ENCODE peak calls at places on chromosomes 1 and 21, in six cellular contexts. C is mammary epithelial cell, U is tibial nerve, Y is H1, Q is spleen, X is Peyer's patch. K is an unnamed sample.

GRCh38 chr1:17909634-17910033 is 154.5 kb downstream of the ACTL8 start:
- DNase-seq in X (no peak), U (no peak), Y (peak; percentile 73), Q (peak; percentile 47), C (no peak), K (no peak)

GRCh38 chr1:6365047-6365446 is 28.5 kb downstream of the ACOT7 start:
- DNase-seq in Y (no peak), Q (no peak), U (no peak), X (no peak), C (no peak), K (no peak)

GRCh38 chr1:224433671-224434446 is 738 bp downstream of the WDR26 start:
- DNase-seq in Y (peak; percentile 59), U (peak; percentile 19), X (peak; percentile 68), C (no peak), Q (peak; percentile 92), K (peak; percentile 54)

GRCh38 chr1:92774407-92774806 is 10.5 kb downstream of the EVI5 start:
- DNase-seq in U (no peak), Y (no peak), X (no peak), C (no peak), Q (no peak), K (no peak)

GRCh38 chr1:44849575-44850132 is 6.6 kb upstream of the PTCH2 start:
- DNase-seq in U (no peak), X (no peak), C (peak; percentile 82), Q (no peak), Y (no peak), K (no peak)

GRCh38 chr1:225446298-225446941 is 18.6 kb upstream of the LBR start:
- DNase-seq in X (no peak), Y (no peak), U (no peak), C (no peak), Q (no peak), K (no peak)

GRCh38 chr1:1259948-1260614 is 13.6 kb upstream of the C1QTNF12 start:
- DNase-seq in Q (peak; percentile 75), Y (no peak), C (no peak), U (no peak), X (no peak), K (no peak)

GRCh38 chr1:2323575-2323974 is 67.8 kb downstream of the MORN1 start:
- DNase-seq in C (no peak), Q (no peak), U (no peak), Y (no peak), X (no peak), K (no peak)

GRCh38 chr1:12448746-12449177 is 169.2 kb downstream of the DHRS3 start:
- DNase-seq in Q (no peak), U (peak; percentile 56), Y (no peak), C (no peak), X (no peak), K (no peak)
- H3K4me1 ChIP-seq in Q (peaks cover 20% of the 10 kb centered on the region), U (peaks cover 62% of the 10 kb centered on the region), Y (no peaks in the 10 kb centered on the region), C (peaks cover 28% of the 10 kb centered on the region), X (peaks cover 4% of the 10 kb centered on the region), K (peaks cover 27% of the 10 kb centered on the region)

DNA sequence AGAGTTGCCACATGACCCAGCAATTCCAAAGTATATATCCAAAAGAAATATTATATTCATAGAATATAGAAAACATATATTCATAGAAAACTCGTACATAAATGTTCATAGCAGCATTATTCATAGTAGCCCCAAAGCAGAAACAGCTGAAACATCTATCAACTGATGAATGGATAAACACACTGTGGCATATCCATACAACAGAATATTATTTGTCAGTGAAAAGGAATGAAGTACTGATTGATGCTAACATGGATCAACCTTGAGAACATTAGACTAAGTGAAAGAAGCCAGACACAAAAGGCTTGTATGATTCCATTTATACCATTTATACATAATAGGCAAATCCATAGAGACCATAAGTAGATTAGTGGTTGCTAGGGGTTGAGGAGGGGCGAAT is 21.7 kb upstream of the MACF1 start:
- DNase-seq in Y (no peak), C (no peak), U (no peak), X (no peak), Q (no peak), K (no peak)
- H3K27ac ChIP-seq in Y (no peak overlapping the region), C (peak overlapping the region; percentile 93), U (no peak overlapping the region), X (no peak overlapping the region), Q (no peak overlapping the region), K (peak overlapping the region; percentile 71)

DNA sequence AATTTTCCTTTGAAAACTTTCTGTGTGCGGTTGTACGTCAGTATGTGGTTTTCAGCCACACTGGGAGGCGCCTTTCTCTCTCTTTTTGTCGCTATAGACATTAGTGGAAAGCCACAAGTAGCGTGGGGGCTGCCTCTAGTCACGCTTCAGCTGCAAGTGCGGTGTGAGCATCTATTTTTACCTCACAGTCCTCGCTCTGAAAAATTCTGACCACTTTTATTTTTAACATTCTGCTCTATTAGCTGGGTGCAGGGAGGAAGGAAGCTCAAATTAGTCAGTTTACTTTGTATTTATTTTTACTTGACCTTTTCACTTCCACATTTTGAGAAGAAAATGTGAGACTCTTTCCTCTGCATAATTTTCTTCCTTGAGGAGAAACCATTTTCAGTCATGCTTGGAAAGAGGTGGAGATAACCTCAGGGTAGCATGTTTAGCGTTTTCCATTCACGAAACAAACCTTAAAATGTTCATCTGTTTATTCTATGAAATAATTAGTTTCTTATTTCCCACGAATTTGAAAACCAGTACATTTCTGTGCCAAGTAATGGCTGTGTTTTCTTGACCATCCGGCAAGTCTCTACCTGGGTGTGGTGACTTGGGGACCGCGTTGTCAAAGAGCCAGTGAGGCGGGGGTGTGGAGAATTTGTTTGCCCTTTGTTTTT is 35.6 kb downstream of the ADARB1 start:
- DNase-seq in U (no peak), Y (no peak), Q (no peak), C (no peak), X (no peak), K (no peak)
- H3K4me1 ChIP-seq in U (peaks cover 9% of the 10 kb centered on the region), Y (no peaks in the 10 kb centered on the region), Q (peaks cover 55% of the 10 kb centered on the region), C (no peaks in the 10 kb centered on the region), X (peaks cover 15% of the 10 kb centered on the region), K (peaks cover 8% of the 10 kb centered on the region)

DNA sequence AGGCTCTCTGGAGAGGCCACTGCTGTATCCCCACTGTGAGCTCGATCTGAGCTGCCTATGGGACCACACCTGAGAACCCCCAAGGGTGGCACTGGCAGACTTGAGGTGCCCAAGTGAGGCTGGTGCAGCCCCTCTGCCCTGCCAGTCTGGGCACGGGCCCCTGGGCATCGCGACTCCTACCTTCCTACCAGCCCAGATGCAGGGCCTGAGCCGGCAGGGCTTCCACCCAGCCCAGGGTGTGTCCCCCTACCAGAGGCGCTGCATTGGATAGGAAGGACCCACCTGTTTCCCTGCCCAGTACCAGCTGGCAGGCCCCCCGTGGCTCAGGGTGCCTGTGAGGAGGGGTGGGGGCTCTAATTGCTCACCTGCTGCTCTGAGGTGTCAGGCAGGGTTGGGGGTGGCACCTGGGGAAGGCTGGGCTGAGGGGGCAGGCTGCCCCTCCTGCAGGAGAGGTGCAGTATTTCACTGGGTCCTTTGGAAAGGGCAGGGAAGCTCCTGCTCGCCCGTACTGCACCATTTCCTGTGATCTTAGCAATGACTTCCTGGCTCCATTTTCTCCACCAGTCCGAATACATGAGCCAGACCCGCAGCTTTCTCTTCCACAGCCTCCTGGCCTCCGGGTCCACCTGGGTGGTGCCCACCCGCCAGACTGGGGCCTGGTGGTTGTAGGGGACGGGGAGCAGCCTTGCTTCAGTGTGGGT is 11.8 kb downstream of the TP73 start:
- DNase-seq in Y (no peak), X (peak; percentile 38), C (no peak), Q (peak; percentile 76), U (no peak), K (no peak)
- H3K27ac ChIP-seq in Y (no peak overlapping the region), X (peak overlapping the region; percentile 1), C (no peak overlapping the region), Q (peak overlapping the region; percentile 72), U (no peak overlapping the region), K (no peak overlapping the region)

DNA sequence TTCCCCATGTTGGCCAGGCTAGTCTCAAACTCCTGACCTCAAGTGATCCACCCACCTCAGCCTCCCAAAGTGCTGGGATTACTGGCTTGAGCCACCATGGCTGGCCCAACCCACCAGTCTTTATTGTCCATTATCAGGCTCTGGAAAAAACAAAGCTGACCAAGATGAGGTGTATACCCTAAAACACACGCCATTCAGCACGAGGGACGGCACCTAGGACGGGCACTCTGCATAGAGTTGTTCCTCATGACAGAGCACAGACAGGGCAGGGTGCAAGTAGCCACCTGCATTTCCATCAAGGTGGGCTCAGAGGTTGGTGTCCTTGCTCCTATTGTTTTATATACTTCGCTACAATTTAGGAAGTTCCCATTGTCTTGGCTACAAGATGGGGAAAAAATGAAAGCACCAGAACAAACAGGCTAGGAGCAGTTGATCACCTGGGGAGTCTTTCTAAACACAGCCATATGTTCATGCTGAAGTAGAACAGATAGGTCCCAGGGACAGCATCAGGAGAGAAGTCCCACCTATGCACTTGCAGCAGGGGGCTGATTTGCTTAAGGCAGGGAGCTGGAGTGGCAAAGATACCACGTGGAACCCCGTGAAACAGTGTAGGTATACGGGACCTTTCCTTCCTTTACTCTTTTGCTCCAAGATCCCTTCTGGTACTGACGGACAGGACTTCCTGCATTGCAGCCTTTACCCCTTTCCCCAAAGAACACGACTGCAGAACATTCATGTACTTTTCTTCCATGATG is 4.5 kb downstream of the KRTCAP2 start:
- DNase-seq in Q (peak; percentile 30), Y (no peak), U (no peak), X (no peak), C (no peak), K (no peak)
- H3K4me1 ChIP-seq in Q (peaks cover 28% of the 10 kb centered on the region), Y (peaks cover 15% of the 10 kb centered on the region), U (peaks cover 23% of the 10 kb centered on the region), X (peaks cover 12% of the 10 kb centered on the region), C (peaks cover 12% of the 10 kb centered on the region), K (peaks cover 12% of the 10 kb centered on the region)

DNA sequence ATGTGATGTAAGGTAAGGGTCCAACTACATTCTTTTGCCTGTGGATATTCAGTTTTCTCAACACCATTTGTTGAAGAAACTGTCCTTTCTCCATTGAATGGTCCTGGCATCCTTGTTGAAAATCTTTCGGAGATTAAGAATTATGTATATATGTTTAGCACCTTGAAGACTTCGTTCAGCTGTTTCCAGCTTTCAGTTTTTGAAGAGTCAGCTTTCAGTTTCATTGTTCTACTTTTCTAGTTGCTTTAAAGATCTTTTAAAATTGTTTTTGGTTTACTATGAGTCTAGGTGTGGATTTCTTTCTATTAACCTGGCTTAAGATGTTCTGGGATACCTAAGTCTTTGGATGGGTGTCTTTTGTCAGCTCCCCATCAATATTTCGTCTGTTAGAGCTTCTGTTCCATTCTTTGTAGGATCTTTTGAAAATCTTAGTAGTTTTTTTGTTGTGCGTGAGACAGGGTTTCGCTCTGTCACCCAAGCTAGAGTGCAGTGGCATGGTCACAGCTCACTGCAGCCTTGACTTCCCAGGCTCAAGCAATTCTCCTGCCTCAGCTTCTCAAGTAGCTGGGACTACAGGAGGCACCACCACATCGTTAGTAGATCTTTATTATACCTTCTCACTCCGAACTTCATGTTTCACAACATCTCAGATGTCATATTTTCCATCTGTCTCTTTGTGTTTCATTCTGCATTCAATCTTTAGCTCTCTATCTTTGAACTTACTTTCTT is 353.5 kb upstream of the B3GALT2 start:
- DNase-seq in C (no peak), X (no peak), Y (no peak), U (no peak), Q (no peak), K (no peak)
- H3K27ac ChIP-seq in C (no peak overlapping the region), X (peak overlapping the region; percentile 61), Y (no peak overlapping the region), U (no peak overlapping the region), Q (peak overlapping the region; percentile 73), K (peak overlapping the region; percentile 70)

DNA sequence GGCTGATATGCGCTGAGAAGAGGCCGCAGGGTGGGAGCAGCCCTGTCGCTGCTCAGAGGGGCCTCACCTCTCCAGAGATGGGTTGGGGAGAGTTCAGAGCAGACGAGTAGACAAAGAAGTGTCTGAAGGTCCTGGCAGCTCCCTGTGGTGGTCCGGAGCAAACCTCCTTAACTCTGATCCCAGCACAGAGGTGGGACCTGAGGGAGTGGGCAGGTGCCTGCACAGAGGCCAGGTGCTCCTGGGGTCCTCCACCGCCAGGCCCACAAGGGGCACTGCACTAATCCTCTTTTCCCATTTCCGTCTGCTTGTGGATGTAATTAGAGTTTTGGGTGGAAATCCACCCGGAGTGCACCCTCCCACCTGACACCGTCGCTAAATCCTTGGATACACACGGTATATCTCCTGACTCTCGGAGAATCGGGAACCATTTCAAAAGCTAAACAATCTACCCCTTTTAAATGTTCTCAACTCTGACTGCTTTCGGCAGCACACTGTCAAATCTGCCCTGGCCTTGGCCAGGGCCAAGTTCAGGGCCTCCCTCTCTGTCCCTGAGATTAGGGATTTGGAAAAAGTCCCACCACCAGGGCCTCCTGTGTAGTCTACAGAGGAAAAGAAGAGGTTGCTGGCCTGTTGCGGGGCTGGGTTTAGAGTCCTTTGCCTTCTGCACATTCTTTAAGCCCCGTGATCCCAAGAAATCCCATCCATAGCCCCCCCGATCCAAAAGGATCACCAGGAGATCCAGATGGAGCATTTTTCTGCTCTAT is 22.4 kb downstream of the CASZ1 start:
- DNase-seq in C (no peak), Y (no peak), U (no peak), X (no peak), Q (peak; percentile 59), K (no peak)
- H3K4me1 ChIP-seq in C (peaks cover 12% of the 10 kb centered on the region), Y (peaks cover 3% of the 10 kb centered on the region), U (no peaks in the 10 kb centered on the region), X (no peaks in the 10 kb centered on the region), Q (no peaks in the 10 kb centered on the region), K (no peaks in the 10 kb centered on the region)

K was measured in effector memory CD4-positive, alpha-beta T cell.